ENCODE peak calls at places on chromosome 7, in eight cellular contexts. P, K, S, C, N, Z, I and G are unnamed samples.

GRCh38 chr7:91263359-91264082 is 712 bp upstream of the FZD1 start:
- DNase-seq in P (peak), K (peak), S (no peak), C (peak), N (no peak), Z (no peak), I (no peak), G (no peak)

GRCh38 chr7:107999814-108000560 is 3.0 kb downstream of the LAMB1 start:
- DNase-seq in P (no peak), K (no peak), S (no peak), C (no peak), N (no peak), Z (no peak), I (peak), G (no peak)

GRCh38 chr7:157621131-157621681 is 284.4 kb downstream of the DNAJB6 start:
- DNase-seq in P (no peak), K (no peak), S (no peak), C (no peak), N (no peak), Z (no peak), I (no peak), G (no peak)

GRCh38 chr7:154546946-154547587 is 455.9 kb downstream of the PAXIP1 start:
- DNase-seq in P (no peak), K (no peak), S (no peak), C (no peak), N (no peak), Z (no peak), I (no peak), G (no peak)

GRCh38 chr7:128888756-128889095 is 21.8 kb downstream of the KCP start:
- DNase-seq in P (no peak), K (no peak), S (no peak), C (no peak), N (no peak), Z (no peak), I (no peak), G (no peak)

GRCh38 chr7:127578036-127578684 is 7.2 kb downstream of the GCC1 start:
- DNase-seq in P (peak), K (no peak), S (no peak), C (no peak), N (no peak), Z (no peak), I (peak), G (no peak)

GRCh38 chr7:80937336-80937735 is 18.5 kb upstream of the SEMA3C start:
- DNase-seq in P (no peak), K (no peak), S (no peak), C (no peak), N (no peak), Z (no peak), I (no peak), G (no peak)

GRCh38 chr7:148045521-148045920 is 545.0 kb upstream of the C7orf33 start:
- DNase-seq in P (peak), K (no peak), S (no peak), C (no peak), N (no peak), Z (no peak), I (no peak), G (no peak)

GRCh38 chr7:7554021-7554432 is 12.7 kb upstream of the MIOS start:
- DNase-seq in P (peak), K (no peak), S (no peak), C (no peak), N (no peak), Z (no peak), I (peak), G (no peak)

GRCh38 chr7:12358694-12359093 is 45.0 kb downstream of the VWDE start:
- DNase-seq in P (no peak), K (no peak), S (no peak), C (no peak), N (no peak), Z (no peak), I (peak), G (no peak)

GRCh38 chr7:55366461-55367138 is 1.5 kb downstream of the LANCL2 start:
- DNase-seq in P (peak), K (peak), S (no peak), C (peak), N (peak), Z (peak), I (peak), G (no peak)

GRCh38 chr7:79199266-79199665 is 254.2 kb downstream of the MAGI2 start:
- DNase-seq in P (no peak), K (no peak), S (no peak), C (no peak), N (no peak), Z (no peak), I (peak), G (no peak)

GRCh38 chr7:51344406-51344805 is 27.8 kb upstream of the COBL start:
- DNase-seq in P (peak), K (no peak), S (no peak), C (peak), N (no peak), Z (no peak), I (no peak), G (no peak)

GRCh38 chr7:145986248-145986874 is 130.2 kb upstream of the CNTNAP2 start:
- DNase-seq in P (no peak), K (no peak), S (no peak), C (no peak), N (no peak), Z (no peak), I (no peak), G (no peak)

GRCh38 chr7:142323706-142324105 is 65.8 kb upstream of the PRSS58 start:
- DNase-seq in P (no peak), K (peak), S (no peak), C (peak), N (peak), Z (no peak), I (no peak), G (peak)

GRCh38 chr7:33961948-33962347 is 56.6 kb downstream of the BMPER start:
- DNase-seq in P (no peak), K (no peak), S (no peak), C (no peak), N (no peak), Z (no peak), I (no peak), G (no peak)

GRCh38 chr7:95335093-95335492 is 10.8 kb upstream of the PON1 start:
- DNase-seq in P (no peak), K (no peak), S (no peak), C (no peak), N (no peak), Z (no peak), I (peak), G (no peak)

GRCh38 chr7:44156453-44157010 is 15.4 kb upstream of the MYL7 start:
- DNase-seq in P (no peak), K (no peak), S (no peak), C (no peak), N (no peak), Z (no peak), I (no peak), G (no peak)

GRCh38 chr7:143393267-143394041 is 12.3 kb downstream of the ZYX start:
- DNase-seq in P (no peak), K (no peak), S (no peak), C (no peak), N (no peak), Z (no peak), I (peak), G (no peak)

GRCh38 chr7:96276019-96276418 is 45.9 kb downstream of the SLC25A13 start:
- DNase-seq in P (no peak), K (no peak), S (no peak), C (no peak), N (no peak), Z (no peak), I (no peak), G (no peak)

GRCh38 chr7:5693529-5693928 is 87.9 kb downstream of the RNF216 start:
- DNase-seq in P (no peak), K (no peak), S (peak), C (no peak), N (no peak), Z (no peak), I (peak), G (peak)

GRCh38 chr7:107948645-107949442 is 54.1 kb downstream of the LAMB1 start:
- DNase-seq in P (no peak), K (no peak), S (no peak), C (no peak), N (no peak), Z (no peak), I (peak), G (no peak)